ENCODE peak calls at places on chromosomes 4 and X, in four cellular contexts. C is progenitor cell of endocrine pancreas; D is stimulated activated CD4-positive, alpha-beta T cell treated with anti-CD3 and anti-CD28 coated beads, Interleukin-4, amount 100 ng/mL, for 24 hours; V is NCI-H1105 treated with DMSO at 0.1 percent for 48 hours. Q is an unnamed sample.
A peak's percentile ranks its signal among the peaks of the same experiment; 100 is the strongest.

GRCh38 chr4:128288689-128289106 is 1.1 kb upstream of the PGRMC2 start:
- DNase-seq in C (no peak), D (no peak), V (peak; percentile 58), Q (peak; percentile 37)

GRCh38 chr4:22962186-22962786 is 269.5 kb downstream of the GBA3 start:
- DNase-seq in C (no peak), D (no peak), V (no peak), Q (no peak)

GRCh38 chr4:126004936-126005335 is 690.2 kb downstream of the FAT4 start:
- DNase-seq in C (no peak), D (no peak), V (no peak), Q (no peak)

GRCh38 chr4:178026999-178027398 is 584.8 kb upstream of the AGA start:
- DNase-seq in C (no peak), D (no peak), V (no peak), Q (no peak)

GRCh38 chr4:152166567-152166966 is 369.3 kb downstream of the FBXW7 start:
- DNase-seq in C (peak; percentile 37), D (no peak), V (no peak), Q (no peak)

GRCh38 chr4:182093431-182093831 is 149.8 kb upstream of the TENM3 start:
- DNase-seq in C (no peak), D (no peak), V (no peak), Q (no peak)

GRCh38 chr4:108512615-108513505 is 107.5 kb upstream of the RPL34 start:
- DNase-seq in C (peak; percentile 44), D (peak; percentile 41), V (peak; percentile 61), Q (peak; percentile 65)

GRCh38 chrX:136130931-136131843 is 16.1 kb upstream of the FHL1 start:
- DNase-seq in C (no peak), D (peak; percentile 15), V (no peak), Q (peak; percentile 39)

Q was measured in activated CD8-positive, alpha-beta T cell treated with anti-CD3 and anti-CD28 coated beads for 36 hours.